ENCODE peak calls at places on chromosomes 1 and 21, in ten cellular contexts. D is chondrocyte, V is WTC11, Q is mammary epithelial cell, W is ascending aorta, G is testis, R is GM12864, T is GM13977, Y is H1, C is dorsolateral prefrontal cortex. S is an unnamed sample.

GRCh38 chr21:34274001-34274400 is 89.8 kb upstream of the KCNE2 start:
- DNase-seq in D (no peak), V (no peak), Q (peak), W (no peak), G (no peak), R (no peak), T (no peak), Y (no peak), C (no peak), S (no peak)

GRCh38 chr1:20697560-20697959 is 20.2 kb downstream of the KIF17 start:
- DNase-seq in D (no peak), V (no peak), Q (no peak), W (no peak), G (no peak), R (no peak), T (no peak), Y (no peak), C (no peak), S (no peak)

GRCh38 chr1:53107570-53108322 is 34.7 kb downstream of the SLC1A7 start:
- DNase-seq in D (no peak), V (no peak), Q (no peak), W (no peak), G (no peak), R (no peak), T (no peak), Y (no peak), C (no peak), S (no peak)

GRCh38 chr21:33680870-33681269 is 38.6 kb downstream of the ITSN1 start:
- DNase-seq in D (no peak), V (no peak), Q (no peak), W (no peak), G (no peak), R (no peak), T (no peak), Y (no peak), C (no peak), S (no peak)

GRCh38 chr1:65065535-65066378 is 82.2 kb upstream of the AK4 start:
- DNase-seq in D (no peak), V (peak), Q (no peak), W (peak), G (peak), R (no peak), T (no peak), Y (peak), C (no peak), S (no peak)

GRCh38 chr1:112393634-112393976 is 2.4 kb upstream of the CTTNBP2NL start:
- DNase-seq in D (no peak), V (no peak), Q (no peak), W (peak), G (no peak), R (no peak), T (no peak), Y (no peak), C (no peak), S (no peak)

GRCh38 chr21:27346041-27346448 is 379.2 kb upstream of the ADAMTS5 start:
- DNase-seq in D (no peak), V (no peak), Q (peak), W (no peak), G (no peak), R (no peak), T (no peak), Y (no peak), C (no peak), S (no peak)

GRCh38 chr21:46079357-46080170 is 18.3 kb upstream of the COL6A2 start:
- DNase-seq in D (peak), V (no peak), Q (no peak), W (peak), G (peak), R (no peak), T (no peak), Y (no peak), C (no peak), S (no peak)

GRCh38 chr1:100969336-100969735 is 56.2 kb downstream of the DPH5 start:
- DNase-seq in D (no peak), V (no peak), Q (no peak), W (no peak), G (no peak), R (no peak), T (no peak), Y (no peak), C (no peak), S (no peak)

GRCh38 chr1:86846166-86846647 is 67.7 kb downstream of the SELENOF start:
- DNase-seq in D (no peak), V (no peak), Q (peak), W (no peak), G (no peak), R (no peak), T (no peak), Y (no peak), C (no peak), S (no peak)

GRCh38 chr1:157961805-157962762 is 31.4 kb upstream of the KIRREL1 start:
- DNase-seq in D (no peak), V (no peak), Q (peak), W (no peak), G (no peak), R (no peak), T (no peak), Y (no peak), C (no peak), S (no peak)

GRCh38 chr1:12230549-12231275 is 882 bp downstream of the VPS13D start:
- DNase-seq in D (no peak), V (peak), Q (peak), W (peak), G (peak), R (no peak), T (peak), Y (peak), C (no peak), S (peak)

GRCh38 chr1:227885648-227886502 is 61.9 kb downstream of the WNT9A start:
- DNase-seq in D (peak), V (no peak), Q (peak), W (peak), G (peak), R (no peak), T (no peak), Y (peak), C (peak), S (no peak)

GRCh38 chr1:192918259-192918658 is 109.4 kb downstream of the RGS2 start:
- DNase-seq in D (no peak), V (no peak), Q (no peak), W (no peak), G (no peak), R (no peak), T (no peak), Y (no peak), C (no peak), S (no peak)

GRCh38 chr1:114154963-114155322 is 1.3 kb upstream of the SYT6 start:
- DNase-seq in D (no peak), V (peak), Q (peak), W (peak), G (no peak), R (no peak), T (no peak), Y (peak), C (no peak), S (no peak)

GRCh38 chr1:1020415-1021009 is 592 bp downstream of the AGRN start:
- DNase-seq in D (no peak), V (no peak), Q (no peak), W (no peak), G (no peak), R (no peak), T (peak), Y (no peak), C (no peak), S (peak)

GRCh38 chr1:74690909-74691308 is 17.3 kb upstream of the ERICH3 start:
- DNase-seq in D (no peak), V (no peak), Q (no peak), W (no peak), G (no peak), R (no peak), T (no peak), Y (no peak), C (no peak), S (no peak)

GRCh38 chr1:19661721-19662228 is 2.9 kb upstream of the HTR6 start:
- DNase-seq in D (no peak), V (no peak), Q (no peak), W (no peak), G (peak), R (no peak), T (peak), Y (no peak), C (no peak), S (peak)

GRCh38 chr1:24294228-24294672 is 24.9 kb upstream of the GRHL3 start:
- DNase-seq in D (no peak), V (no peak), Q (peak), W (peak), G (no peak), R (no peak), T (no peak), Y (no peak), C (no peak), S (no peak)

GRCh38 chr1:228374711-228375577 is 31.7 kb downstream of the TRIM11 start:
- DNase-seq in D (peak), V (no peak), Q (no peak), W (peak), G (peak), R (no peak), T (no peak), Y (no peak), C (peak), S (no peak)

GRCh38 chr1:19664453-19665043 is at the start of gene HTR6:
- DNase-seq in D (no peak), V (no peak), Q (no peak), W (no peak), G (no peak), R (no peak), T (peak), Y (no peak), C (no peak), S (peak)

GRCh38 chr21:38475519-38475918 is 22.8 kb downstream of the ERG start:
- DNase-seq in D (no peak), V (peak), Q (no peak), W (no peak), G (no peak), R (no peak), T (no peak), Y (peak), C (no peak), S (no peak)

GRCh38 chr1:113917400-113918082 is 11.6 kb upstream of the HIPK1 start:
- DNase-seq in D (no peak), V (no peak), Q (peak), W (no peak), G (no peak), R (no peak), T (no peak), Y (no peak), C (no peak), S (no peak)

GRCh38 chr1:114558548-114558947 is 22.9 kb downstream of the BCAS2 start:
- DNase-seq in D (no peak), V (no peak), Q (peak), W (no peak), G (no peak), R (no peak), T (peak), Y (no peak), C (no peak), S (peak)

GRCh38 chr1:16420719-16421118 is 16.5 kb downstream of the SPATA21 start:
- DNase-seq in D (no peak), V (no peak), Q (no peak), W (no peak), G (no peak), R (peak), T (peak), Y (no peak), C (no peak), S (peak)

GRCh38 chr1:207049974-207050391 is 1.0 kb downstream of the YOD1 start:
- DNase-seq in D (no peak), V (peak), Q (no peak), W (no peak), G (peak), R (peak), T (peak), Y (no peak), C (no peak), S (peak)

GRCh38 chr21:25960423-25960822 is 210.1 kb downstream of the APP start:
- DNase-seq in D (no peak), V (peak), Q (no peak), W (no peak), G (no peak), R (no peak), T (no peak), Y (no peak), C (no peak), S (no peak)
- TF ChIP-seq CTCF in D (no peak), V (no peak), Q (no peak), W (no peak), G (no peak), R (no peak), T (no peak), Y (no peak), C (no peak), S (no peak)

DNA sequence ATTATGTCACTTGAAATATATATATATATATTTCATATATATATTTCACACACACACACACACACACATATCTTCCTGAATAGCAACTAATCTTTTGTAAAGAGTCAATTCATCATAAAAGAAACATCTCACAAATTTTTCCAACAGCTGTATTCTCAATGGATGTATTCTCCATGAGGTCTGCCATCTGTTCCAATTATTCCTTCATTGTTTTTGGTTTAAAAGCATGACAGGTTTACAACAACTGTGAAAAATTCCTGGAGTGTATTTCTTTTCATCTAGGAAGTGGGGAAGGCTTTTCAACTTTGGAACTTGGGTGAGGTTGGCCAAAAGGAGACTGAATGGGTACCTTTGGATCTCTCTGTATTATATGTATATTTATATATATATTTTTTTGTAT is 259.6 kb downstream of the BACH1 start:
- DNase-seq in D (no peak), V (no peak), Q (no peak), W (no peak), G (no peak), R (no peak), T (no peak), Y (no peak), C (no peak), S (no peak)
- TF ChIP-seq CTCF in D (no peak), V (no peak), Q (no peak), W (no peak), G (no peak), R (no peak), T (no peak), Y (no peak), C (no peak), S (no peak)

DNA sequence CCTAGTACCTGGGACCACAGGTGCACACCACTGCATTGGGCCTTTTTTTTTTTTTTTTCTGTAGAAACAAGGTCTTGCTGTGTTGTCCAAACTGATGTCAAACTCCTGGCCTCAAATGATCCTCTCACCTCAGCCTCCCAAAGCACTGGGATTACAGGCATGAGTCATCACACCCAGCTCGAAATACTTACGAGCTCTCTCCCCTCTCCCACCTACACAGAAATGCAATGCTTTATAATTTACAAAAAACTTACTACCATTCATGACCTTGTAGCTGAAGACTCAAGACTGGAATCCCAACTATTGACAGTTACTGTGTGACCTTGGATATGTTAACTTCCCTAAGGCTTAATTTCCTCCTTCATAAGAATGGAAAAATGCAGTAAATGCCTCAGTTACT is 18.7 kb downstream of the FOXJ3 start:
- DNase-seq in D (no peak), V (no peak), Q (no peak), W (no peak), G (no peak), R (no peak), T (no peak), Y (no peak), C (no peak), S (no peak)
- TF ChIP-seq CTCF in D (no peak), V (no peak), Q (no peak), W (no peak), G (no peak), R (no peak), T (no peak), Y (no peak), C (no peak), S (no peak)

GRCh38 chr1:109704173-109704572 is 7.9 kb upstream of the GSTM5 start:
- DNase-seq in D (no peak), V (no peak), Q (no peak), W (no peak), G (no peak), R (no peak), T (no peak), Y (no peak), C (no peak), S (no peak)
- TF ChIP-seq CTCF in D (no peak), V (no peak), Q (no peak), W (no peak), G (no peak), R (peak), T (peak), Y (peak), C (no peak), S (no peak)

DNA sequence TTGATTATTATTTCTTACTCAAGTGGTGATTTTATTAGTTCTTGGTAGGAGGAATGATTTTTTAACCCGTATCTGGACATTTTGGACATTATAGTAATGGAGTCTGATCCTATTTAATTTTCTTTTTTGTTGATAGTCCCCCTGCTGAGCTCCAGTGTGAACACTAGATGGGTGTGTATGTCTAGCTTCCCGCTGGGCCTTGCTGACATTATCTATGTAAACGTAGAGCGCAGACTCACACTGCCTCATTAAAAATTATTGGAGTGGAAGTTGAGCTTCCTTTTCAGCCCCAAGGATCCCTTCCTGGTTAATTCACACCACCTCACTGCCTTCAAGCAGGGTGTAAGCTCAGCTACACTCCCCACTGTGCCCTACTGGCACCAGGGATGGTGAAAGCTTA is 467.6 kb upstream of the PKN2 start:
- DNase-seq in D (no peak), V (no peak), Q (no peak), W (no peak), G (no peak), R (no peak), T (no peak), Y (no peak), C (no peak), S (no peak)
- TF ChIP-seq CTCF in D (no peak), V (no peak), Q (no peak), W (no peak), G (no peak), R (no peak), T (no peak), Y (no peak), C (no peak), S (no peak)

DNA sequence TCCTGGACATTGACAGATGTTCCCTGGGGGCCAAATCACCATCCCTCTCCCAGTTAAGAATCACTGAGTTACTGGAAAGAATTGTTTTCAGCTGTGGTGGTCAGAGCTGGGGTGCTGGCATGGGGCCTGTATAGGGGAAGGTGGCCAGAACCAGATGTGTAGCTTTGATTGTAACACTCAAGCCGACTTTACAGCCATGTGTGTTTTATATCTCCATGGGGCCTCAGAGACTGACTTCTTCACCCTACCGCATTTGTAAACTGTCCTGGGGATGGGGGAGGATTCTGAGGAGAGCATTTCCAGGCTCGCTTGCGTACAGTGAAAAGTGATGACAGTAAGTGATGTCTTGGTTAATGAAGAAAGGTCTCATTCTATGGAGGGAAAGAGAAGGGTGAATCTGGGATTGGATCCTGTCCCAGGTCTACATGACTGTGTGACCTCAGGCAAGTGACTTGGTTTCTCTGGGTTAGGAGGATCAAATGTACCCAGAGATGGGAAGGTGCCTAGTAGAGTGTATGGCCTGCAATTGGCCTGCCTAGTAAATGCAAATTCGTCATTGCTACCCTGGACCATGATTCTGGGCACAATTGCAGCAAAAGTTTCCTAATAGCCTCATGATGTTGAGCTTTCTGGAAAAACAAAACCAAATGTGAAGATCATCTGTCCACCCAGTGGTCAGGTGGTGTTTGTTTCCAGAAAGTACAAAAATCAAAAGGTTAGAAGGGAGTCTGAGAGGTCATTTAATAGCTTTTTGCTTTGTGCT is 49.7 kb upstream of the RCC2 start:
- DNase-seq in D (no peak), V (no peak), Q (no peak), W (no peak), G (no peak), R (no peak), T (no peak), Y (no peak), C (no peak), S (no peak)
- TF ChIP-seq CTCF in D (no peak), V (no peak), Q (no peak), W (no peak), G (no peak), R (no peak), T (no peak), Y (no peak), C (no peak), S (no peak)

DNA sequence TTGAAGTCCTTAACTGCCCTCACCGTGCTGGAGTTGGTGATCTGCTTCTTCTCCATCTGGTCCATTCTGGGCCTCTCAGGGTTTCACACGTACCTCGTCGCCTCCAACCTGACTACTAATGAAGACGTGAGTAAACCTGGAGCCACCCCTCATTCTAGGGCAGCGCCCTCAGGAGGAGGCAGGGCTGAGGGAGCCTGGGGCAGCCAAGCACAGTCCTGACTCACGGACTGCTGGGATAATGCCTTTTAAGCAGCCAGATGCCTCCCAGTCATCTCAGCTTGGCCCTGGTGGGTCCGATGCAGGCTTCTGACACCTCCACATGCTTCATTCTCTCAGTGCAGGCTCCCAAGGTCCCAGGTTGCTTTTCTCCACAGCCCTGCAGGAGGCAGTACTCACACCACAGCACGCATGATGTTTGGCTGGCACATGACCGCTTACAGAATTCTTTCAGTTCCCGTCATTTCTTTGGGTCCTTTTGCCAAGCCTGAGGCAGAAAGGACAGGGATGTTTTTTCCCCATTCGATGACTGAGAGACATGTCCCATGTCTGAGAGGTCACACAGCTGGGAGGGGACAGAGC is 11.8 kb upstream of the SFN start:
- DNase-seq in D (no peak), V (no peak), Q (no peak), W (no peak), G (no peak), R (no peak), T (no peak), Y (no peak), C (no peak), S (no peak)
- TF ChIP-seq CTCF in D (peak), V (no peak), Q (peak), W (no peak), G (no peak), R (peak), T (no peak), Y (peak), C (no peak), S (no peak)

DNA sequence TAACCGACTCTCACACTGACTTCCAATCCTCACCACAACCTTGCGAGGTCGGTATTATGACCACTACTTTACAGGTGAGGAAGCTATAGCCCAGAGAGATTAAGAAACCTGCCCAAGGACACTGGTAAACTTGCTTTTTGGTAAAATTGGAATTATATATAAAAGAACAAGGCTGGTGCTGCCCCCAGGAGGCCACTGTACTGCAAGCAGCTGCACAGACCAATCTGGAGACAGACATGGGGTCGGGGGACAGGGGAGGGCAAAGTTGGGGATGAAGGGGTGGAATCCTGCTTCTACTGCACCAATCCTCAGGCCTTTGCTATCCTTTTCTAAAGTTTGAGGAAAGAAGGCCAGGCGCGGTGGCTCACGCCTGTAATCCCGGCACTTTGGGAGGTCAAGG is 280.8 kb downstream of the SPATA17 start:
- DNase-seq in D (no peak), V (peak), Q (no peak), W (no peak), G (peak), R (no peak), T (no peak), Y (peak), C (no peak), S (no peak)
- TF ChIP-seq CTCF in D (peak), V (peak), Q (peak), W (no peak), G (no peak), R (peak), T (no peak), Y (peak), C (peak), S (no peak)